ENCODE peak calls at places on chromosomes 13 and 19, in six cellular contexts. P is ACHN; X is kidney glomerular epithelial cell; S is stimulated activated CD8-positive, alpha-beta memory T cell treated with anti-CD3 and anti-CD28 coated beads, Interleukin-12 subunit alpha, Interleukin-12 subunit beta, amount 100 ng/mL, for 4 hours; H is fibroblast of pulmonary artery; F is iPS-NIHi11. I is an unnamed sample.

GRCh38 chr13:30664689-30665088 is 47.0 kb downstream of the USPL1 start:
- DNase-seq in P (no peak), X (no peak), S (no peak), H (no peak), F (no peak), I (no peak)

GRCh38 chr13:44312898-44313551 is 60.6 kb upstream of the SERP2 start:
- DNase-seq in P (peak; percentile 64), X (peak; percentile 86), S (no peak), H (peak; percentile 79), F (no peak), I (no peak)

GRCh38 chr19:45508931-45509691 is 1.8 kb downstream of the VASP start:
- DNase-seq in P (peak; percentile 61), X (peak; percentile 31), S (peak; percentile 22), H (peak; percentile 81), F (peak; percentile 84), I (peak; percentile 74)

GRCh38 chr19:47633996-47634395 is 25.1 kb downstream of the BICRA start:
- DNase-seq in P (no peak), X (no peak), S (no peak), H (no peak), F (no peak), I (no peak)

GRCh38 chr13:45280751-45281634 is 60.0 kb downstream of the TPT1 start:
- DNase-seq in P (peak; percentile 83), X (peak; percentile 90), S (peak; percentile 24), H (peak; percentile 84), F (peak; percentile 82), I (peak; percentile 71)

GRCh38 chr13:112752711-112753541 is 63.1 kb downstream of the ATP11A start:
- DNase-seq in P (no peak), X (no peak), S (no peak), H (no peak), F (no peak), I (no peak)

GRCh38 chr13:30907167-30907761 is 1.2 kb downstream of the MEDAG start:
- DNase-seq in P (no peak), X (no peak), S (no peak), H (peak; percentile 64), F (no peak), I (no peak)

GRCh38 chr13:73880365-73880764 is 253.8 kb downstream of the KLF12 start:
- DNase-seq in P (no peak), X (no peak), S (no peak), H (peak; percentile 22), F (no peak), I (no peak)

GRCh38 chr13:58587183-58587582 is 955.6 kb downstream of the PCDH17 start:
- DNase-seq in P (no peak), X (no peak), S (no peak), H (no peak), F (no peak), I (no peak)

GRCh38 chr13:54890976-54891375 is 1862.4 kb downstream of the OLFM4 start:
- DNase-seq in P (no peak), X (no peak), S (no peak), H (no peak), F (no peak), I (no peak)

GRCh38 chr13:113209336-113209879 is at the start of gene CUL4A:
- DNase-seq in P (peak; percentile 71), X (peak; percentile 41), S (peak; percentile 63), H (peak; percentile 64), F (peak; percentile 87), I (peak; percentile 78)

GRCh38 chr19:40601061-40601973 is at the start of gene LTBP4:
- DNase-seq in P (peak; percentile 35), X (no peak), S (peak; percentile 39), H (no peak), F (peak; percentile 7), I (no peak)

GRCh38 chr13:95623141-95623540 is 21.4 kb downstream of the DZIP1 start:
- DNase-seq in P (peak; percentile 33), X (peak; percentile 97), S (no peak), H (no peak), F (no peak), I (no peak)

GRCh38 chr13:41694902-41695301 is 237.6 kb downstream of the RGCC start:
- DNase-seq in P (peak; percentile 86), X (peak; percentile 94), S (no peak), H (peak; percentile 95), F (no peak), I (no peak)

GRCh38 chr19:370641-371330 is 26.2 kb upstream of the MIER2 start:
- DNase-seq in P (no peak), X (no peak), S (no peak), H (no peak), F (no peak), I (no peak)

GRCh38 chr13:26605845-26606244 is 48.4 kb downstream of the WASF3 start:
- DNase-seq in P (no peak), X (no peak), S (no peak), H (no peak), F (peak; percentile 60), I (peak; percentile 50)

GRCh38 chr19:29539131-29539530 is 13.3 kb downstream of the VSTM2B start:
- DNase-seq in P (no peak), X (no peak), S (no peak), H (no peak), F (no peak), I (no peak)

GRCh38 chr19:48321622-48322591 is 3.4 kb upstream of the EMP3 start:
- DNase-seq in P (peak; percentile 94), X (peak; percentile 90), S (peak; percentile 99), H (peak; percentile 99), F (peak; percentile 93), I (peak; percentile 97)

GRCh38 chr19:10009269-10009665 is 1.0 kb downstream of the COL5A3 start:
- DNase-seq in P (peak; percentile 28), X (no peak), S (peak; percentile 21), H (peak; percentile 86), F (peak; percentile 96), I (peak; percentile 79)

GRCh38 chr13:114124486-114124885 is 7.9 kb downstream of the RASA3 start:
- DNase-seq in P (no peak), X (no peak), S (no peak), H (no peak), F (no peak), I (no peak)

GRCh38 chr13:42354246-42355117 is 82.5 kb downstream of the AKAP11 start:
- DNase-seq in P (no peak), X (peak; percentile 7), S (no peak), H (peak; percentile 73), F (peak; percentile 23), I (peak; percentile 15)

GRCh38 chr13:41268764-41269163 is 5.4 kb upstream of the MTRF1 start:
- DNase-seq in P (peak; percentile 36), X (no peak), S (no peak), H (peak; percentile 33), F (no peak), I (no peak)

GRCh38 chr19:33470040-33470330 is 51.6 kb downstream of the PEPD start:
- DNase-seq in P (no peak), X (no peak), S (no peak), H (no peak), F (no peak), I (no peak)

GRCh38 chr13:24053505-24054251 is 106.8 kb upstream of the SPATA13 start:
- DNase-seq in P (peak; percentile 75), X (peak; percentile 56), S (no peak), H (peak; percentile 74), F (peak; percentile 77), I (peak; percentile 73)

GRCh38 chr13:75319244-75319643 is 162.7 kb downstream of the TBC1D4 start:
- DNase-seq in P (no peak), X (no peak), S (no peak), H (no peak), F (no peak), I (no peak)

GRCh38 chr19:41792513-41793413 is 3.6 kb upstream of the CEACAM3 start:
- DNase-seq in P (peak; percentile 55), X (peak; percentile 29), S (peak; percentile 19), H (peak; percentile 56), F (peak; percentile 82), I (peak; percentile 74)

GRCh38 chr13:112067871-112068305 is 939 bp downstream of the SOX1 start:
- DNase-seq in P (no peak), X (no peak), S (no peak), H (no peak), F (no peak), I (peak; percentile 56)

GRCh38 chr13:102900193-102900608 is 54.4 kb downstream of the ERCC5 start:
- DNase-seq in P (no peak), X (no peak), S (no peak), H (no peak), F (no peak), I (no peak)

GRCh38 chr19:3790941-3791340 is 4.8 kb upstream of the MATK start:
- DNase-seq in P (no peak), X (no peak), S (no peak), H (no peak), F (no peak), I (no peak)

GRCh38 chr19:12722566-12723382 is 958 bp downstream of the TNPO2 start:
- DNase-seq in P (peak; percentile 98), X (peak; percentile 90), S (peak; percentile 84), H (peak; percentile 100), F (peak; percentile 94), I (peak; percentile 96)

GRCh38 chr19:56309511-56310185 is 5.0 kb downstream of the ZSCAN5A start:
- DNase-seq in P (peak; percentile 62), X (no peak), S (peak; percentile 10), H (peak; percentile 40), F (peak; percentile 85), I (peak; percentile 91)

GRCh38 chr13:50712469-50712868 is 131.0 kb downstream of the DLEU7 start:
- DNase-seq in P (no peak), X (no peak), S (no peak), H (no peak), F (no peak), I (no peak)

GRCh38 chr19:35213678-35214632 is 14.6 kb downstream of the FAM187B start:
- DNase-seq in P (peak; percentile 59), X (peak; percentile 6), S (peak; percentile 53), H (peak; percentile 96), F (no peak), I (no peak)

GRCh38 chr19:6092329-6093286 is 17.7 kb downstream of the RFX2 start:
- DNase-seq in P (peak; percentile 83), X (peak; percentile 52), S (no peak), H (peak; percentile 77), F (peak; percentile 72), I (peak; percentile 68)

GRCh38 chr19:49488863-49489537 is 1.6 kb downstream of the RPL13A start:
- DNase-seq in P (no peak), X (peak; percentile 37), S (no peak), H (no peak), F (no peak), I (no peak)

GRCh38 chr19:33813391-33814101 is 16.9 kb downstream of the KCTD15 start:
- DNase-seq in P (no peak), X (no peak), S (no peak), H (no peak), F (no peak), I (no peak)

GRCh38 chr19:19427302-19427701 is 21.8 kb downstream of the GATAD2A start:
- DNase-seq in P (no peak), X (no peak), S (no peak), H (no peak), F (no peak), I (no peak)

GRCh38 chr13:87810920-87811344 is 139.8 kb downstream of the SLITRK5 start:
- DNase-seq in P (no peak), X (no peak), S (no peak), H (no peak), F (no peak), I (no peak)

I was measured in WTC11.